ENCODE peak calls at places on chromosomes 1 and 21, in nine cellular contexts. One of them, this sample, is unnamed.

GRCh38 chr1:119617751-119618691 is 30.0 kb downstream of the ZNF697 start:
- DNase-seq in SK-N-SH: no peak
- DNase-seq in HFF-Myc: no peak
- DNase-seq in BE2C: no peak
- DNase-seq in brain microvascular endothelial cell: no peak
- DNase-seq in neural progenitor cell: no peak
- DNase-seq in cardiac fibroblast: no peak
- DNase-seq in choroid plexus epithelial cell: peak; percentile 52
- DNase-seq in CD8-positive, alpha-beta T cell: no peak
- DNase-seq in this sample: no peak

GRCh38 chr1:5828322-5828935 is 163.8 kb downstream of the NPHP4 start:
- DNase-seq in cardiac fibroblast: no peak
- DNase-seq in neural progenitor cell: no peak
- DNase-seq in SK-N-SH: no peak
- DNase-seq in brain microvascular endothelial cell: no peak
- DNase-seq in choroid plexus epithelial cell: no peak
- DNase-seq in HFF-Myc: no peak
- DNase-seq in CD8-positive, alpha-beta T cell: no peak
- DNase-seq in BE2C: no peak
- DNase-seq in this sample: no peak

GRCh38 chr1:5574641-5575040 is 417.6 kb downstream of the NPHP4 start:
- DNase-seq in choroid plexus epithelial cell: no peak
- DNase-seq in CD8-positive, alpha-beta T cell: no peak
- DNase-seq in BE2C: no peak
- DNase-seq in SK-N-SH: no peak
- DNase-seq in cardiac fibroblast: no peak
- DNase-seq in neural progenitor cell: no peak
- DNase-seq in HFF-Myc: no peak
- DNase-seq in brain microvascular endothelial cell: no peak
- DNase-seq in this sample: no peak

GRCh38 chr1:210726621-210727020 is 397.9 kb downstream of the HHAT start:
- DNase-seq in BE2C: no peak
- DNase-seq in cardiac fibroblast: peak; percentile 0
- DNase-seq in SK-N-SH: no peak
- DNase-seq in brain microvascular endothelial cell: peak; percentile 8
- DNase-seq in CD8-positive, alpha-beta T cell: no peak
- DNase-seq in HFF-Myc: peak; percentile 4
- DNase-seq in choroid plexus epithelial cell: no peak
- DNase-seq in neural progenitor cell: peak; percentile 85
- DNase-seq in this sample: no peak

GRCh38 chr1:225474986-225475820 is 47.4 kb upstream of the LBR start:
- DNase-seq in neural progenitor cell: peak; percentile 86
- DNase-seq in HFF-Myc: no peak
- DNase-seq in brain microvascular endothelial cell: peak; percentile 39
- DNase-seq in choroid plexus epithelial cell: peak; percentile 74
- DNase-seq in BE2C: peak; percentile 89
- DNase-seq in CD8-positive, alpha-beta T cell: peak; percentile 90
- DNase-seq in cardiac fibroblast: peak; percentile 67
- DNase-seq in SK-N-SH: peak; percentile 93
- DNase-seq in this sample: no peak

GRCh38 chr1:246212013-246212412 is 295.1 kb downstream of the SMYD3 start:
- DNase-seq in choroid plexus epithelial cell: no peak
- DNase-seq in HFF-Myc: no peak
- DNase-seq in neural progenitor cell: no peak
- DNase-seq in cardiac fibroblast: no peak
- DNase-seq in BE2C: no peak
- DNase-seq in brain microvascular endothelial cell: no peak
- DNase-seq in CD8-positive, alpha-beta T cell: no peak
- DNase-seq in SK-N-SH: no peak
- DNase-seq in this sample: no peak

GRCh38 chr1:159554681-159555080 is 18.9 kb upstream of the OR10J5 start:
- DNase-seq in neural progenitor cell: no peak
- DNase-seq in brain microvascular endothelial cell: no peak
- DNase-seq in choroid plexus epithelial cell: no peak
- DNase-seq in cardiac fibroblast: peak; percentile 38
- DNase-seq in SK-N-SH: no peak
- DNase-seq in CD8-positive, alpha-beta T cell: no peak
- DNase-seq in BE2C: no peak
- DNase-seq in HFF-Myc: no peak
- DNase-seq in this sample: no peak

GRCh38 chr21:34029724-34030528 is 43.5 kb upstream of the MRPS6 start:
- DNase-seq in cardiac fibroblast: peak; percentile 93
- DNase-seq in neural progenitor cell: peak; percentile 80
- DNase-seq in choroid plexus epithelial cell: peak; percentile 92
- DNase-seq in HFF-Myc: peak; percentile 73
- DNase-seq in BE2C: peak; percentile 74
- DNase-seq in brain microvascular endothelial cell: peak; percentile 86
- DNase-seq in CD8-positive, alpha-beta T cell: no peak
- DNase-seq in SK-N-SH: peak; percentile 56
- DNase-seq in this sample: no peak

GRCh38 chr1:27307851-27308598 is 13.9 kb upstream of the TMEM222 start:
- DNase-seq in CD8-positive, alpha-beta T cell: no peak
- DNase-seq in neural progenitor cell: peak; percentile 39
- DNase-seq in choroid plexus epithelial cell: no peak
- DNase-seq in cardiac fibroblast: no peak
- DNase-seq in brain microvascular endothelial cell: no peak
- DNase-seq in BE2C: no peak
- DNase-seq in SK-N-SH: no peak
- DNase-seq in HFF-Myc: no peak
- DNase-seq in this sample: no peak

GRCh38 chr21:43325036-43325435 is 101.9 kb downstream of the SIK1 start:
- DNase-seq in neural progenitor cell: no peak
- DNase-seq in CD8-positive, alpha-beta T cell: no peak
- DNase-seq in BE2C: no peak
- DNase-seq in HFF-Myc: no peak
- DNase-seq in choroid plexus epithelial cell: no peak
- DNase-seq in cardiac fibroblast: no peak
- DNase-seq in SK-N-SH: no peak
- DNase-seq in brain microvascular endothelial cell: no peak
- DNase-seq in this sample: no peak

GRCh38 chr1:204842892-204843291 is 27.8 kb upstream of the NFASC start:
- DNase-seq in SK-N-SH: no peak
- DNase-seq in cardiac fibroblast: no peak
- DNase-seq in CD8-positive, alpha-beta T cell: no peak
- DNase-seq in BE2C: no peak
- DNase-seq in brain microvascular endothelial cell: no peak
- DNase-seq in neural progenitor cell: no peak
- DNase-seq in HFF-Myc: no peak
- DNase-seq in choroid plexus epithelial cell: no peak
- DNase-seq in this sample: no peak

GRCh38 chr1:30998887-30999286 is 66.6 kb downstream of the PUM1 start:
- DNase-seq in neural progenitor cell: no peak
- DNase-seq in BE2C: no peak
- DNase-seq in choroid plexus epithelial cell: peak; percentile 16
- DNase-seq in HFF-Myc: no peak
- DNase-seq in brain microvascular endothelial cell: no peak
- DNase-seq in cardiac fibroblast: no peak
- DNase-seq in CD8-positive, alpha-beta T cell: no peak
- DNase-seq in SK-N-SH: no peak
- DNase-seq in this sample: no peak

GRCh38 chr21:33403128-33403785 is at the start of gene IFNGR2:
- DNase-seq in SK-N-SH: peak; percentile 88
- DNase-seq in choroid plexus epithelial cell: peak; percentile 40
- DNase-seq in CD8-positive, alpha-beta T cell: peak; percentile 71
- DNase-seq in neural progenitor cell: peak; percentile 77
- DNase-seq in BE2C: peak; percentile 43
- DNase-seq in brain microvascular endothelial cell: no peak
- DNase-seq in HFF-Myc: no peak
- DNase-seq in cardiac fibroblast: no peak
- DNase-seq in this sample: no peak

GRCh38 chr1:99726818-99727217 is 39.6 kb downstream of the FRRS1 start:
- DNase-seq in cardiac fibroblast: no peak
- DNase-seq in CD8-positive, alpha-beta T cell: no peak
- DNase-seq in brain microvascular endothelial cell: no peak
- DNase-seq in HFF-Myc: no peak
- DNase-seq in SK-N-SH: no peak
- DNase-seq in BE2C: no peak
- DNase-seq in neural progenitor cell: no peak
- DNase-seq in choroid plexus epithelial cell: no peak
- DNase-seq in this sample: no peak

GRCh38 chr1:214550339-214551051 is 907 bp downstream of the PTPN14 start:
- DNase-seq in CD8-positive, alpha-beta T cell: no peak
- DNase-seq in HFF-Myc: no peak
- DNase-seq in neural progenitor cell: peak; percentile 54
- DNase-seq in BE2C: no peak
- DNase-seq in SK-N-SH: peak; percentile 24
- DNase-seq in cardiac fibroblast: peak; percentile 25
- DNase-seq in brain microvascular endothelial cell: no peak
- DNase-seq in choroid plexus epithelial cell: no peak
- DNase-seq in this sample: no peak

DNA sequence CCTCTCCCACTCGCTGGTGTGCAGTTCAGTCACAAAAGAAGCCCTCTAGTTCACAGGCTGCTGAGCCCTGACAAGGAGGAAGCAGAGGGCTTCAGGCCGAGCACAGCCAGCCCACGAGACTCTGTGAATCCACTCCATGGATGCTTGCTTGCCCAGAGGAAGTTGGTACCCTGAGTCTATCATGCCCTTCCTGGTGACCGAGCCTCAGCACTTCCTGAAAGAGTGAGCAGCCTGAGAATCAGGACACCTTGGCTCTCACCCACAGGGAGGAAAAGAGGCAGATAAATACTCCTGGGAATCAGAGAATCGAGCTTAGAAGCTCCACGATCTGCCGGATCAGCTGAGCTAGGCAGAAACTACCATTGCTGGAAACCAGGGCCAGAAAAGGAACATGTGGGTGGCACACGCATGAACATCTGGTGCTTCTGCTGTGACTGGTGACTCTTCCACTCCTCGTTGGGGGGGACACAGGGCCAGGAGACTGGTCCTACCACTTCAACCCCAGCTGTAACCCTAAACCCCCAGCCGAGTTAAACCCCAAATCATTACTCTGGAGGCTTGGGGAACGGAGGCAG is 376.3 kb upstream of the CAMK1G start:
- DNase-seq in HFF-Myc: no peak
- DNase-seq in neural progenitor cell: peak; percentile 3
- DNase-seq in CD8-positive, alpha-beta T cell: no peak
- DNase-seq in cardiac fibroblast: peak; percentile 3
- DNase-seq in choroid plexus epithelial cell: no peak
- DNase-seq in SK-N-SH: no peak
- DNase-seq in brain microvascular endothelial cell: no peak
- DNase-seq in BE2C: no peak
- DNase-seq in this sample: no peak
- H3K4me3 ChIP-seq in HFF-Myc: no peak overlapping the region
- H3K4me3 ChIP-seq in neural progenitor cell: peak overlapping the region; percentile 50
- H3K4me3 ChIP-seq in CD8-positive, alpha-beta T cell: no peak overlapping the region
- H3K4me3 ChIP-seq in cardiac fibroblast: no peak overlapping the region
- H3K4me3 ChIP-seq in choroid plexus epithelial cell: no peak overlapping the region
- H3K4me3 ChIP-seq in SK-N-SH: no peak overlapping the region
- H3K4me3 ChIP-seq in brain microvascular endothelial cell: no peak overlapping the region
- H3K4me3 ChIP-seq in BE2C: peak overlapping the region; percentile 64
- H3K4me3 ChIP-seq in this sample: no peak overlapping the region

GRCh38 chr1:44747878-44748277 is 8.2 kb downstream of the KIF2C start:
- DNase-seq in cardiac fibroblast: peak; percentile 5
- DNase-seq in choroid plexus epithelial cell: peak; percentile 13
- DNase-seq in HFF-Myc: no peak
- DNase-seq in brain microvascular endothelial cell: no peak
- DNase-seq in BE2C: no peak
- DNase-seq in CD8-positive, alpha-beta T cell: no peak
- DNase-seq in neural progenitor cell: peak; percentile 12
- DNase-seq in SK-N-SH: no peak
- DNase-seq in this sample: no peak
- TF ChIP-seq CTCF in cardiac fibroblast: no peak
- TF ChIP-seq CTCF in choroid plexus epithelial cell: peak; percentile 7
- TF ChIP-seq CTCF in HFF-Myc: no peak
- TF ChIP-seq CTCF in brain microvascular endothelial cell: peak; percentile 4
- TF ChIP-seq CTCF in BE2C: no peak
- TF ChIP-seq CTCF in CD8-positive, alpha-beta T cell: no peak
- TF ChIP-seq CTCF in neural progenitor cell: peak; percentile 19
- TF ChIP-seq CTCF in SK-N-SH: peak; percentile 16
- TF ChIP-seq CTCF in this sample: no peak

GRCh38 chr1:201925301-201925567 is 21.1 kb downstream of the LMOD1 start:
- DNase-seq in CD8-positive, alpha-beta T cell: no peak
- DNase-seq in brain microvascular endothelial cell: no peak
- DNase-seq in SK-N-SH: no peak
- DNase-seq in neural progenitor cell: no peak
- DNase-seq in HFF-Myc: no peak
- DNase-seq in cardiac fibroblast: no peak
- DNase-seq in choroid plexus epithelial cell: no peak
- DNase-seq in BE2C: no peak
- DNase-seq in this sample: no peak

GRCh38 chr1:201921952-201922558 is 24.3 kb downstream of the LMOD1 start:
- DNase-seq in neural progenitor cell: no peak
- DNase-seq in SK-N-SH: no peak
- DNase-seq in brain microvascular endothelial cell: no peak
- DNase-seq in choroid plexus epithelial cell: no peak
- DNase-seq in HFF-Myc: no peak
- DNase-seq in CD8-positive, alpha-beta T cell: no peak
- DNase-seq in BE2C: no peak
- DNase-seq in cardiac fibroblast: peak; percentile 29
- DNase-seq in this sample: no peak

GRCh38 chr1:201930137-201930536 is 16.2 kb downstream of the LMOD1 start:
- DNase-seq in HFF-Myc: no peak
- DNase-seq in SK-N-SH: no peak
- DNase-seq in cardiac fibroblast: no peak
- DNase-seq in choroid plexus epithelial cell: no peak
- DNase-seq in BE2C: no peak
- DNase-seq in brain microvascular endothelial cell: no peak
- DNase-seq in CD8-positive, alpha-beta T cell: no peak
- DNase-seq in neural progenitor cell: no peak
- DNase-seq in this sample: no peak

GRCh38 chr1:201928266-201928665 is 18.1 kb downstream of the LMOD1 start:
- DNase-seq in choroid plexus epithelial cell: no peak
- DNase-seq in HFF-Myc: no peak
- DNase-seq in BE2C: no peak
- DNase-seq in brain microvascular endothelial cell: no peak
- DNase-seq in CD8-positive, alpha-beta T cell: no peak
- DNase-seq in SK-N-SH: no peak
- DNase-seq in cardiac fibroblast: no peak
- DNase-seq in neural progenitor cell: no peak
- DNase-seq in this sample: no peak

DNA sequence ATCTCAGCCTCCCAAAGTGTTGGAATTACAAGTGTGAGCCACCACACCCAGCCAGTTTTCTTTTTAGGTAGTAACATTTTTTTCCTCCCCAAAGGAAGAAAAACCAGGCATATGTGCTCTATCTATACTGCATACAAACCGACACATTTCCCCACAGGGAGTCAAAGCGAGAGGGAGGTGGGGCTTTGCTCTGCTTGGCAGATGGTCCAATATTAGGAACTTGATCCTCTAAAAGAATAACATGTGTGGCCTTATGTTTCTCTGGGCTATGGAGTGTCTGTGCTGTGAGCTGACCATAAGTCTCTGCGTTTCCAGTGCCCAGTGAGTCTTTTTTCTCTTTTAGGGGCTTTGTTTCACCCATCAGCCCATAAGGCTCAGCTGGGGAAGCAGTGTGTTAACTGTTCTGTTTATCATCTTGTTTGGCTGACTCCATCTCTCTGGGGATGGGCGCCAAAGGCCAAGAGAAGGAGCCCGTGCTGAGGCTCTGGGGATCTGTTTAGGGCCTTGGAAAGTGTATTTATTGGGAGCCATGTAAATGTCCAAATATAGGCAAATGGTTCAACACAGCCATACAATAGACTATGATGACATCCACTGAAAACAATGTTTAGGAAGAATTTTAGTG is 20.3 kb downstream of the LMOD1 start:
- DNase-seq in cardiac fibroblast: no peak
- DNase-seq in SK-N-SH: no peak
- DNase-seq in brain microvascular endothelial cell: no peak
- DNase-seq in choroid plexus epithelial cell: peak; percentile 80
- DNase-seq in BE2C: no peak
- DNase-seq in CD8-positive, alpha-beta T cell: no peak
- DNase-seq in neural progenitor cell: no peak
- DNase-seq in HFF-Myc: peak; percentile 27
- DNase-seq in this sample: no peak
- H3K4me3 ChIP-seq in cardiac fibroblast: no peak overlapping the region
- H3K4me3 ChIP-seq in SK-N-SH: no peak overlapping the region
- H3K4me3 ChIP-seq in brain microvascular endothelial cell: no peak overlapping the region
- H3K4me3 ChIP-seq in choroid plexus epithelial cell: no peak overlapping the region
- H3K4me3 ChIP-seq in BE2C: no peak overlapping the region
- H3K4me3 ChIP-seq in CD8-positive, alpha-beta T cell: no peak overlapping the region
- H3K4me3 ChIP-seq in neural progenitor cell: no peak overlapping the region
- H3K4me3 ChIP-seq in HFF-Myc: no peak overlapping the region
- H3K4me3 ChIP-seq in this sample: no peak overlapping the region

GRCh38 chr1:198700016-198700392 is 61.2 kb downstream of the PTPRC start:
- DNase-seq in neural progenitor cell: no peak
- DNase-seq in BE2C: no peak
- DNase-seq in brain microvascular endothelial cell: no peak
- DNase-seq in SK-N-SH: no peak
- DNase-seq in HFF-Myc: no peak
- DNase-seq in CD8-positive, alpha-beta T cell: no peak
- DNase-seq in cardiac fibroblast: no peak
- DNase-seq in choroid plexus epithelial cell: no peak
- DNase-seq in this sample: no peak
- TF ChIP-seq CTCF in neural progenitor cell: no peak
- TF ChIP-seq CTCF in BE2C: no peak
- TF ChIP-seq CTCF in brain microvascular endothelial cell: no peak
- TF ChIP-seq CTCF in SK-N-SH: no peak
- TF ChIP-seq CTCF in HFF-Myc: no peak
- TF ChIP-seq CTCF in CD8-positive, alpha-beta T cell: no peak
- TF ChIP-seq CTCF in cardiac fibroblast: no peak
- TF ChIP-seq CTCF in choroid plexus epithelial cell: no peak
- TF ChIP-seq CTCF in this sample: no peak

This sample was measured in BJ.